ENCODE peak calls at places on chromosomes 16 and 17, in ten cellular contexts. W, D, C, E, T, G, V, F, S and M are unnamed samples.

GRCh38 chr16:49854227-49855203 is 1.4 kb downstream of the ZNF423 start:
- DNase-seq in W (no peak), D (no peak), C (no peak), E (peak), T (no peak), G (no peak), V (peak), F (no peak), S (no peak), M (no peak)

GRCh38 chr17:77282524-77283515 is 142.1 kb downstream of the SEC14L1 start:
- DNase-seq in W (no peak), D (no peak), C (no peak), E (no peak), T (peak), G (no peak), V (no peak), F (peak), S (no peak), M (no peak)

GRCh38 chr16:15682105-15682570 is 32.1 kb downstream of the NDE1 start:
- DNase-seq in W (peak), D (peak), C (peak), E (peak), T (peak), G (no peak), V (peak), F (peak), S (peak), M (peak)

GRCh38 chr16:11011326-11011725 is 67.0 kb downstream of the CLEC16A start:
- DNase-seq in W (no peak), D (no peak), C (no peak), E (no peak), T (no peak), G (no peak), V (no peak), F (no peak), S (no peak), M (no peak)

GRCh38 chr17:22268214-22268911 is 576.0 kb downstream of the KCNJ18 start:
- DNase-seq in W (no peak), D (no peak), C (no peak), E (peak), T (no peak), G (no peak), V (no peak), F (no peak), S (no peak), M (no peak)

GRCh38 chr16:11554054-11554453 is 32.7 kb downstream of the LITAF start:
- DNase-seq in W (no peak), D (no peak), C (no peak), E (no peak), T (no peak), G (no peak), V (no peak), F (no peak), S (no peak), M (no peak)

GRCh38 chr17:78753316-78754250 is 28.5 kb downstream of the CYTH1 start:
- DNase-seq in W (no peak), D (no peak), C (no peak), E (no peak), T (no peak), G (no peak), V (no peak), F (no peak), S (no peak), M (no peak)

GRCh38 chr16:82460761-82461160 is 166.0 kb upstream of the CDH13 start:
- DNase-seq in W (no peak), D (no peak), C (no peak), E (no peak), T (no peak), G (no peak), V (no peak), F (no peak), S (no peak), M (no peak)

GRCh38 chr17:81834831-81835267 is at the start of gene PPP1R27:
- DNase-seq in W (no peak), D (no peak), C (no peak), E (no peak), T (no peak), G (no peak), V (no peak), F (no peak), S (no peak), M (no peak)

GRCh38 chr17:61402978-61403845 is 3.6 kb downstream of the TBX2 start:
- DNase-seq in W (no peak), D (no peak), C (no peak), E (no peak), T (no peak), G (no peak), V (no peak), F (no peak), S (no peak), M (no peak)

GRCh38 chr17:31581491-31581890 is 190.0 kb downstream of the RAB11FIP4 start:
- DNase-seq in W (no peak), D (no peak), C (no peak), E (no peak), T (peak), G (no peak), V (no peak), F (peak), S (no peak), M (no peak)

GRCh38 chr17:63928172-63928666 is 3.9 kb downstream of the CD79B start:
- DNase-seq in W (no peak), D (no peak), C (no peak), E (no peak), T (no peak), G (no peak), V (no peak), F (no peak), S (no peak), M (no peak)

GRCh38 chr17:36149296-36149820 is 27.1 kb downstream of the TBC1D3B start:
- DNase-seq in W (no peak), D (no peak), C (no peak), E (no peak), T (peak), G (no peak), V (no peak), F (peak), S (peak), M (peak)

GRCh38 chr16:85046957-85047866 is 19.6 kb downstream of the KIAA0513 start:
- DNase-seq in W (no peak), D (no peak), C (no peak), E (no peak), T (no peak), G (no peak), V (no peak), F (no peak), S (no peak), M (peak)

GRCh38 chr17:50477976-50478375 is 684 bp upstream of the RSAD1 start:
- DNase-seq in W (no peak), D (no peak), C (no peak), E (no peak), T (no peak), G (no peak), V (no peak), F (no peak), S (no peak), M (no peak)

GRCh38 chr17:61251939-61252865 is 147.4 kb upstream of the TBX2 start:
- DNase-seq in W (no peak), D (no peak), C (no peak), E (no peak), T (peak), G (no peak), V (no peak), F (no peak), S (peak), M (no peak)

GRCh38 chr17:7582401-7583252 is 1.0 kb upstream of the MPDU1 start:
- DNase-seq in W (no peak), D (no peak), C (no peak), E (no peak), T (no peak), G (no peak), V (no peak), F (no peak), S (no peak), M (no peak)

GRCh38 chr17:79612468-79613194 is 1.8 kb upstream of the RBFOX3 start:
- DNase-seq in W (no peak), D (peak), C (no peak), E (peak), T (peak), G (peak), V (peak), F (peak), S (peak), M (peak)

GRCh38 chr16:65624246-65624645 is 502.4 kb upstream of the CDH11 start:
- DNase-seq in W (no peak), D (no peak), C (no peak), E (no peak), T (no peak), G (no peak), V (no peak), F (no peak), S (no peak), M (peak)

GRCh38 chr16:4293822-4294457 is 21.1 kb upstream of the TFAP4 start:
- DNase-seq in W (no peak), D (no peak), C (no peak), E (no peak), T (peak), G (no peak), V (no peak), F (no peak), S (no peak), M (no peak)

GRCh38 chr16:11792404-11793260 is 4.4 kb downstream of the ZC3H7A start:
- DNase-seq in W (no peak), D (no peak), C (peak), E (no peak), T (no peak), G (no peak), V (no peak), F (no peak), S (no peak), M (no peak)

GRCh38 chr17:27834571-27834970 is 34.2 kb upstream of the NOS2 start:
- DNase-seq in W (no peak), D (no peak), C (no peak), E (no peak), T (no peak), G (no peak), V (no peak), F (no peak), S (no peak), M (no peak)

GRCh38 chr16:86353185-86353584 is 157.1 kb upstream of the FOXF1 start:
- DNase-seq in W (no peak), D (no peak), C (no peak), E (no peak), T (peak), G (no peak), V (no peak), F (no peak), S (no peak), M (no peak)

GRCh38 chr17:56305017-56305416 is 151.7 kb downstream of the ANKFN1 start:
- DNase-seq in W (no peak), D (peak), C (no peak), E (no peak), T (no peak), G (no peak), V (no peak), F (no peak), S (no peak), M (peak)

GRCh38 chr16:63530974-63531373 is 1494.7 kb upstream of the CDH8 start:
- DNase-seq in W (no peak), D (no peak), C (no peak), E (no peak), T (no peak), G (no peak), V (no peak), F (no peak), S (no peak), M (no peak)

GRCh38 chr17:8137645-8138342 is 13.9 kb upstream of the HES7 start:
- DNase-seq in W (no peak), D (no peak), C (no peak), E (no peak), T (no peak), G (no peak), V (no peak), F (peak), S (no peak), M (no peak)

GRCh38 chr16:46974352-46974751 is 878 bp upstream of the DNAJA2 start:
- DNase-seq in W (peak), D (peak), C (no peak), E (peak), T (peak), G (no peak), V (peak), F (peak), S (no peak), M (peak)